ENCODE peak calls at places on chromosomes 2 and 18, in seven cellular contexts. M, Q, L, X, Z, K and H are unnamed samples.

GRCh38 chr2:71150082-71150816 is 19.8 kb downstream of the MPHOSPH10 start:
- DNase-seq in M (no peak), Q (no peak), L (no peak), X (no peak), Z (no peak), K (no peak), H (no peak)

GRCh38 chr2:173347305-173348168 is 7.1 kb upstream of the CDCA7 start:
- DNase-seq in M (no peak), Q (no peak), L (no peak), X (no peak), Z (no peak), K (no peak), H (no peak)

GRCh38 chr2:188609321-188610049 is 317.8 kb downstream of the GULP1 start:
- DNase-seq in M (no peak), Q (no peak), L (no peak), X (no peak), Z (no peak), K (no peak), H (no peak)

GRCh38 chr2:32591669-32592463 is 36.0 kb upstream of the TTC27 start:
- DNase-seq in M (no peak), Q (no peak), L (no peak), X (no peak), Z (no peak), K (no peak), H (no peak)

GRCh38 chr2:65265090-65266045 is 37.7 kb downstream of the ACTR2 start:
- DNase-seq in M (no peak), Q (no peak), L (peak; percentile 66), X (no peak), Z (peak; percentile 25), K (no peak), H (no peak)

GRCh38 chr2:3159801-3160545 is 217.6 kb downstream of the EIPR1 start:
- DNase-seq in M (no peak), Q (no peak), L (no peak), X (peak; percentile 62), Z (no peak), K (no peak), H (no peak)

GRCh38 chr2:239833728-239834109 is 191.4 kb downstream of the NDUFA10 start:
- DNase-seq in M (no peak), Q (no peak), L (no peak), X (peak; percentile 41), Z (no peak), K (no peak), H (peak; percentile 17)

GRCh38 chr2:105919826-105920225 is 175.1 kb downstream of the NCK2 start:
- DNase-seq in M (peak; percentile 30), Q (no peak), L (no peak), X (no peak), Z (peak; percentile 65), K (no peak), H (no peak)

GRCh38 chr2:9993490-9994165 is 42.1 kb downstream of the GRHL1 start:
- DNase-seq in M (no peak), Q (peak; percentile 65), L (no peak), X (no peak), Z (no peak), K (no peak), H (no peak)

GRCh38 chr2:67503066-67503795 is 106.1 kb downstream of the ETAA1 start:
- DNase-seq in M (no peak), Q (no peak), L (no peak), X (no peak), Z (no peak), K (no peak), H (no peak)

GRCh38 chr2:52386433-52386832 is 1354.5 kb upstream of the NRXN1 start:
- DNase-seq in M (no peak), Q (no peak), L (no peak), X (no peak), Z (no peak), K (no peak), H (no peak)

GRCh38 chr2:15560404-15560987 is 638 bp downstream of the NBAS start:
- DNase-seq in M (no peak), Q (no peak), L (peak; percentile 6), X (no peak), Z (peak; percentile 42), K (no peak), H (no peak)

GRCh38 chr2:17688600-17688999 is 65.0 kb downstream of the SMC6 start:
- DNase-seq in M (no peak), Q (no peak), L (no peak), X (no peak), Z (no peak), K (no peak), H (no peak)

GRCh38 chr2:202039278-202040100 is 5.8 kb downstream of the FZD7 start:
- DNase-seq in M (no peak), Q (no peak), L (peak; percentile 9), X (no peak), Z (no peak), K (no peak), H (no peak)

GRCh38 chr2:106012591-106013347 is 181.3 kb downstream of the UXS1 start:
- DNase-seq in M (no peak), Q (no peak), L (no peak), X (no peak), Z (no peak), K (no peak), H (no peak)

GRCh38 chr2:217866457-217866856 is 136.3 kb downstream of the TNS1 start:
- DNase-seq in M (no peak), Q (no peak), L (no peak), X (no peak), Z (no peak), K (no peak), H (no peak)

GRCh38 chr18:74204543-74205152 is 56.3 kb downstream of the TIMM21 start:
- DNase-seq in M (no peak), Q (no peak), L (no peak), X (no peak), Z (no peak), K (no peak), H (no peak)

GRCh38 chr2:74849228-74849892 is 15.4 kb downstream of the HK2 start:
- DNase-seq in M (peak; percentile 64), Q (no peak), L (peak; percentile 44), X (peak; percentile 91), Z (no peak), K (no peak), H (peak; percentile 75)

GRCh38 chr2:64013053-64013452 is 6.2 kb downstream of the VPS54 start:
- DNase-seq in M (no peak), Q (no peak), L (no peak), X (no peak), Z (no peak), K (no peak), H (no peak)

GRCh38 chr18:2655954-2656236 is 369 bp downstream of the SMCHD1 start:
- DNase-seq in M (no peak), Q (peak; percentile 74), L (no peak), X (no peak), Z (no peak), K (no peak), H (no peak)

GRCh38 chr18:2655153-2655953 is at the start of gene SMCHD1:
- DNase-seq in M (peak; percentile 90), Q (peak; percentile 93), L (peak; percentile 88), X (peak; percentile 99), Z (peak; percentile 93), K (peak; percentile 73), H (peak; percentile 92)

GRCh38 chr18:2657788-2658458 is 2.4 kb downstream of the SMCHD1 start:
- DNase-seq in M (no peak), Q (no peak), L (peak; percentile 36), X (no peak), Z (no peak), K (no peak), H (no peak)

GRCh38 chr18:2657043-2657512 is 1.6 kb downstream of the SMCHD1 start:
- DNase-seq in M (no peak), Q (no peak), L (no peak), X (no peak), Z (no peak), K (no peak), H (no peak)

GRCh38 chr18:2656237-2657042 is 914 bp downstream of the SMCHD1 start:
- DNase-seq in M (peak; percentile 65), Q (peak; percentile 84), L (peak; percentile 48), X (peak; percentile 93), Z (peak; percentile 36), K (peak; percentile 58), H (peak; percentile 55)
- TF ChIP-seq POLR2AphosphoS5 in M (no peak), Q (peak; percentile 36), L (no peak), X (peak; percentile 42), Z (no peak), K (no peak), H (peak; percentile 6)

GRCh38 chr2:7031424-7032245 is 114.4 kb downstream of the RNF144A start:
- DNase-seq in M (peak; percentile 93), Q (peak; percentile 68), L (peak; percentile 98), X (peak; percentile 86), Z (no peak), K (peak; percentile 87), H (peak; percentile 95)
- H3K27ac ChIP-seq in M (peak overlapping the region; percentile 26), Q (no peak overlapping the region), L (peak overlapping the region; percentile 8), X (no peak overlapping the region), Z (no peak overlapping the region), K (no peak overlapping the region), H (peak overlapping the region; percentile 21)

DNA sequence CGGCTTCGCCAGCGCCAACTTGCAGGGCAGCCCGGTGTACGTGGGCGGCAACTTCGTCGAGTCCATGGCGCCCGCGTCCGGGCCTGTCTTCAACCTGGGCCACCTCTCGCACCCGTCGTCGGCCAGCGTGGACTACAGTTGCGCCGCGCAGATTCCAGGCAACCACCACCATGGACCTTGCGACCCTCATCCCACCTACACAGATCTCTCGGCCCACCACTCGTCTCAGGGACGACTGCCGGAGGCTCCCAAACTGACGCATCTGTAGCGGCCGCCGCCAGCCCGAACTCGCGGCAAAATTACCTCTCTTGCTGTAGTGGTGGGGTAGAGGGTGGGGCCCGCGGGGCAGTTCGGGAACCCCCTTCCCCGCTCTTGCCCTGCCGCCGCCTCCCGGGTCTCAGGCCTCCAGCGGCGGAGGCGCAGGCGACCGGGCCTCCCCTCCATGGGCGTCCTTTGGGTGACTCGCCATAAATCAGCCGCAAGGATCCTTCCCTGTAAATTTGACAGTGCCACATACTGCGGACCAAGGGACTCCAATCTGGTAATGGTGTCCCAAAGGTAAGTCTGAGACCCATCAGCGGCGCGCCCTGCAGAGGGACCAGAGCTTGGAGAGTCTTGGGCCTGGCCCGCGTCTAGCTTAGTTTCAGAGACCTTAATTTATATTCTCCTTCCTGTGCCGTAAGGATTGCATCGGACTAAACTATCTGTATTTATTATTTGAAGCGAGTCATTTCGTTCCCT is 15.1 kb downstream of the HOXD3 start:
- DNase-seq in M (no peak), Q (no peak), L (no peak), X (peak; percentile 64), Z (no peak), K (no peak), H (no peak)
- TF ChIP-seq POLR2AphosphoS5 in M (no peak), Q (no peak), L (no peak), X (no peak), Z (no peak), K (no peak), H (no peak)

DNA sequence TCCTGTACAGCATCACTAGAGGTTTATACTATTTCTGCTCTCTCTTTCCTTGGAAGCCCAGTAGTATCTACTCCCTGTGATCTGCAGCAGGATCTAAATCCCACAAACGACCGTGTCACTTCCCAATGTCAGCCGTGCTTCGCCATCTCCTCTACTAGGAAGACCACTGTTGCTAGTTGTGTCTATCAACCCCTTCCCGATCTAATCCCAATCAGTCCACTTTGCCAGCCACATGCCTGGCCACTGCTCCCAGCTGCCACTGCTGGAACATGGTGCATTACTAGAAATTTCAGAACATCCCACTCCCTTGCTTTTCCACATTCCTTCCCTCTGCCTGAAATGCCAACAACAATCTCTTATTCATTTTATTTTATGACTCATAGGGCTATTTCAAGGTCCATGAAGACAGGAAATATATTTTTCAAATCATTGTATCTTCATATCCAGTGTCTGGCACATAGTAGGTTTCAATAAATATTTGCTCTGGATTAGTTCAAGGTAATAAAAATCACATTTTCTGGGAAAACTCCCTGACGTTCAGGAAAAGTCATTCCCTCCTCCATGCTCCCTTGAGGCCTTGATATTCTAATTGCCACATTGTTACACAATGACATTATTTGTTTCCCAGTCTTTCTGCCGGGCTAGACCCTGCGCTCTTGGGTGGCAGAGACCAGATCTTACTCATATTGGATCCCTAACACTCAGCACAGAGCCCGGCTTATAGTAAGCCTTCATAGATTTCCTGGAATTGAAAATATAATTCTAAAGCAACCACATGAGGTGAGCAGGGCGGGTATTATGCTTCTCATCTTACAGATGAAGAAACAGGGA is 2.1 kb upstream of the TRIB2 start:
- DNase-seq in M (no peak), Q (no peak), L (no peak), X (no peak), Z (no peak), K (no peak), H (no peak)
- H3K27ac ChIP-seq in M (peak overlapping the region; percentile 88), Q (peak overlapping the region; percentile 95), L (peak overlapping the region; percentile 88), X (peak overlapping the region; percentile 96), Z (no peak overlapping the region), K (peak overlapping the region; percentile 91), H (peak overlapping the region; percentile 97)